ENCODE peak calls at places on chromosomes 1 and 21, in ten cellular contexts. One of them, this sample, is unnamed.

GRCh38 chr1:157306896-157307295 is 168.7 kb upstream of the ETV3 start:
- DNase-seq in A549: no peak
- DNase-seq in fibroblast of lung: no peak
- DNase-seq in pancreas: no peak
- DNase-seq in ascending aorta: no peak
- DNase-seq in esophagus muscularis mucosa: no peak
- DNase-seq in bronchial epithelial cell: no peak
- DNase-seq in stomach: no peak
- DNase-seq in lower leg skin: no peak
- DNase-seq in IMR-90: no peak
- DNase-seq in this sample: no peak

GRCh38 chr1:23449918-23450317 is 25.4 kb upstream of the TCEA3 start:
- DNase-seq in A549: no peak
- DNase-seq in esophagus muscularis mucosa: no peak
- DNase-seq in lower leg skin: peak; percentile 96
- DNase-seq in fibroblast of lung: peak; percentile 15
- DNase-seq in bronchial epithelial cell: no peak
- DNase-seq in stomach: peak; percentile 65
- DNase-seq in pancreas: no peak
- DNase-seq in IMR-90: no peak
- DNase-seq in ascending aorta: no peak
- DNase-seq in this sample: no peak

GRCh38 chr1:114750780-114751179 is 7.0 kb downstream of the CSDE1 start:
- DNase-seq in lower leg skin: no peak
- DNase-seq in A549: no peak
- DNase-seq in bronchial epithelial cell: peak; percentile 41
- DNase-seq in IMR-90: no peak
- DNase-seq in fibroblast of lung: no peak
- DNase-seq in esophagus muscularis mucosa: no peak
- DNase-seq in pancreas: no peak
- DNase-seq in stomach: no peak
- DNase-seq in ascending aorta: no peak
- DNase-seq in this sample: no peak

GRCh38 chr21:42705746-42706374 is 52.4 kb downstream of the PDE9A start:
- DNase-seq in pancreas: no peak
- DNase-seq in esophagus muscularis mucosa: no peak
- DNase-seq in IMR-90: no peak
- DNase-seq in stomach: no peak
- DNase-seq in lower leg skin: peak; percentile 72
- DNase-seq in bronchial epithelial cell: no peak
- DNase-seq in ascending aorta: no peak
- DNase-seq in A549: no peak
- DNase-seq in fibroblast of lung: no peak
- DNase-seq in this sample: no peak

GRCh38 chr1:109214695-109215623 is 1.2 kb downstream of the SARS1 start:
- DNase-seq in A549: peak; percentile 72
- DNase-seq in fibroblast of lung: peak; percentile 96
- DNase-seq in stomach: peak; percentile 40
- DNase-seq in ascending aorta: no peak
- DNase-seq in pancreas: peak; percentile 39
- DNase-seq in IMR-90: peak; percentile 95
- DNase-seq in bronchial epithelial cell: peak; percentile 76
- DNase-seq in esophagus muscularis mucosa: no peak
- DNase-seq in lower leg skin: no peak
- DNase-seq in this sample: peak; percentile 88

GRCh38 chr1:204359131-204359473 is 627 bp downstream of the PLEKHA6 start:
- DNase-seq in pancreas: no peak
- DNase-seq in stomach: no peak
- DNase-seq in lower leg skin: no peak
- DNase-seq in IMR-90: no peak
- DNase-seq in A549: no peak
- DNase-seq in bronchial epithelial cell: no peak
- DNase-seq in fibroblast of lung: no peak
- DNase-seq in ascending aorta: no peak
- DNase-seq in esophagus muscularis mucosa: no peak
- DNase-seq in this sample: no peak

GRCh38 chr1:5936621-5937372 is 55.4 kb downstream of the NPHP4 start:
- DNase-seq in IMR-90: no peak
- DNase-seq in fibroblast of lung: no peak
- DNase-seq in A549: no peak
- DNase-seq in bronchial epithelial cell: no peak
- DNase-seq in ascending aorta: no peak
- DNase-seq in stomach: no peak
- DNase-seq in lower leg skin: peak; percentile 78
- DNase-seq in pancreas: no peak
- DNase-seq in esophagus muscularis mucosa: no peak
- DNase-seq in this sample: no peak

GRCh38 chr1:102550729-102551384 is 554.1 kb upstream of the OLFM3 start:
- DNase-seq in bronchial epithelial cell: peak; percentile 3
- DNase-seq in IMR-90: peak; percentile 9
- DNase-seq in ascending aorta: no peak
- DNase-seq in esophagus muscularis mucosa: no peak
- DNase-seq in stomach: no peak
- DNase-seq in lower leg skin: no peak
- DNase-seq in A549: peak; percentile 22
- DNase-seq in pancreas: no peak
- DNase-seq in fibroblast of lung: no peak
- DNase-seq in this sample: peak; percentile 45

GRCh38 chr1:88462481-88463261 is 221.4 kb upstream of the PKN2 start:
- DNase-seq in lower leg skin: no peak
- DNase-seq in pancreas: no peak
- DNase-seq in fibroblast of lung: peak; percentile 46
- DNase-seq in ascending aorta: no peak
- DNase-seq in esophagus muscularis mucosa: no peak
- DNase-seq in A549: peak; percentile 10
- DNase-seq in IMR-90: peak; percentile 17
- DNase-seq in bronchial epithelial cell: peak; percentile 6
- DNase-seq in stomach: no peak
- DNase-seq in this sample: peak; percentile 22

GRCh38 chr1:106944721-106945120 is 111.8 kb upstream of the PRMT6 start:
- DNase-seq in fibroblast of lung: peak; percentile 34
- DNase-seq in IMR-90: peak; percentile 41
- DNase-seq in pancreas: no peak
- DNase-seq in bronchial epithelial cell: peak; percentile 81
- DNase-seq in ascending aorta: no peak
- DNase-seq in stomach: no peak
- DNase-seq in A549: no peak
- DNase-seq in esophagus muscularis mucosa: no peak
- DNase-seq in lower leg skin: no peak
- DNase-seq in this sample: no peak

DNA sequence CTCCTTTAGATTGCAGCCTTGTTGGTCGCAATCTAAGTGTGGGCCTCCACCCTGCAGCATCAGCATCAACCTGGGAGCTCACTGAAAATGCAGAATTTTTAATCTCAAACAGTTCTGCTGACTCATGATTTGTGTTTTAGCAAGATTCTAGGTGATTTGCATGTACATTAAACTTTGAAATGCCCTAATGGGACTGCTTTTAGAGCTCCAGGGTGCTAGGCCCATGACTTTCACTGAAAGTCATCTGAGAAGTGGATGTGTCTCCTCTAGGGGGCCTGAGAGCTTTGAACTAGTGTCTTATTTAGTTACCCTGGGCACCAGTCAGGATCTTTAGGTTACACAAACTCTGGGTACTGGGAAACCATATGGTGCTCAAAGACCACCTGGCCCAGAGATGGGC is 9.0 kb downstream of the TRIM67 start:
- DNase-seq in esophagus muscularis mucosa: no peak
- DNase-seq in ascending aorta: no peak
- DNase-seq in lower leg skin: no peak
- DNase-seq in pancreas: no peak
- DNase-seq in IMR-90: no peak
- DNase-seq in bronchial epithelial cell: no peak
- DNase-seq in A549: peak; percentile 33
- DNase-seq in fibroblast of lung: no peak
- DNase-seq in stomach: no peak
- DNase-seq in this sample: no peak
- TF ChIP-seq CTCF in esophagus muscularis mucosa: no peak
- TF ChIP-seq CTCF in ascending aorta: no peak
- TF ChIP-seq CTCF in lower leg skin: no peak
- TF ChIP-seq CTCF in pancreas: no peak
- TF ChIP-seq CTCF in IMR-90: no peak
- TF ChIP-seq CTCF in bronchial epithelial cell: no peak
- TF ChIP-seq CTCF in A549: peak; percentile 18
- TF ChIP-seq CTCF in fibroblast of lung: no peak
- TF ChIP-seq CTCF in stomach: no peak
- TF ChIP-seq CTCF in this sample: peak; percentile 10

GRCh38 chr1:206660136-206660535 is 24.6 kb upstream of the MAPKAPK2 start:
- DNase-seq in bronchial epithelial cell: no peak
- DNase-seq in esophagus muscularis mucosa: no peak
- DNase-seq in IMR-90: no peak
- DNase-seq in lower leg skin: no peak
- DNase-seq in fibroblast of lung: no peak
- DNase-seq in A549: no peak
- DNase-seq in ascending aorta: no peak
- DNase-seq in pancreas: no peak
- DNase-seq in stomach: no peak
- DNase-seq in this sample: no peak

GRCh38 chr1:206656936-206657335 is 21.6 kb downstream of the DYRK3 start:
- DNase-seq in IMR-90: no peak
- DNase-seq in esophagus muscularis mucosa: no peak
- DNase-seq in lower leg skin: no peak
- DNase-seq in bronchial epithelial cell: no peak
- DNase-seq in A549: no peak
- DNase-seq in ascending aorta: no peak
- DNase-seq in stomach: no peak
- DNase-seq in pancreas: no peak
- DNase-seq in fibroblast of lung: no peak
- DNase-seq in this sample: no peak

GRCh38 chr1:206661161-206661820 is 23.4 kb upstream of the MAPKAPK2 start:
- DNase-seq in IMR-90: no peak
- DNase-seq in fibroblast of lung: no peak
- DNase-seq in stomach: no peak
- DNase-seq in ascending aorta: no peak
- DNase-seq in esophagus muscularis mucosa: no peak
- DNase-seq in lower leg skin: no peak
- DNase-seq in bronchial epithelial cell: no peak
- DNase-seq in pancreas: no peak
- DNase-seq in A549: no peak
- DNase-seq in this sample: no peak

GRCh38 chr1:206658981-206659273 is 23.6 kb downstream of the DYRK3 start:
- DNase-seq in IMR-90: no peak
- DNase-seq in lower leg skin: no peak
- DNase-seq in pancreas: no peak
- DNase-seq in esophagus muscularis mucosa: no peak
- DNase-seq in stomach: no peak
- DNase-seq in A549: no peak
- DNase-seq in ascending aorta: no peak
- DNase-seq in fibroblast of lung: no peak
- DNase-seq in bronchial epithelial cell: no peak
- DNase-seq in this sample: no peak

GRCh38 chr1:206658264-206658980 is 23.1 kb downstream of the DYRK3 start:
- DNase-seq in A549: peak; percentile 17
- DNase-seq in esophagus muscularis mucosa: no peak
- DNase-seq in ascending aorta: peak; percentile 70
- DNase-seq in IMR-90: no peak
- DNase-seq in pancreas: no peak
- DNase-seq in stomach: peak; percentile 44
- DNase-seq in lower leg skin: no peak
- DNase-seq in fibroblast of lung: no peak
- DNase-seq in bronchial epithelial cell: no peak
- DNase-seq in this sample: no peak
- H3K4me3 ChIP-seq in A549: no peak overlapping the region
- H3K4me3 ChIP-seq in esophagus muscularis mucosa: no peak overlapping the region
- H3K4me3 ChIP-seq in ascending aorta: no peak overlapping the region
- H3K4me3 ChIP-seq in IMR-90: no peak overlapping the region
- H3K4me3 ChIP-seq in pancreas: no peak overlapping the region
- H3K4me3 ChIP-seq in stomach: no peak overlapping the region
- H3K4me3 ChIP-seq in lower leg skin: no peak overlapping the region
- H3K4me3 ChIP-seq in fibroblast of lung: no peak overlapping the region
- H3K4me3 ChIP-seq in bronchial epithelial cell: no peak overlapping the region
- H3K4me3 ChIP-seq in this sample: no peak overlapping the region

GRCh38 chr1:100544791-100545190 is 6.9 kb downstream of the GPR88 start:
- DNase-seq in pancreas: no peak
- DNase-seq in lower leg skin: no peak
- DNase-seq in esophagus muscularis mucosa: no peak
- DNase-seq in ascending aorta: no peak
- DNase-seq in bronchial epithelial cell: no peak
- DNase-seq in IMR-90: no peak
- DNase-seq in A549: no peak
- DNase-seq in stomach: no peak
- DNase-seq in fibroblast of lung: no peak
- DNase-seq in this sample: no peak

GRCh38 chr1:100539836-100540536 is 2.0 kb downstream of the GPR88 start:
- DNase-seq in stomach: no peak
- DNase-seq in pancreas: no peak
- DNase-seq in esophagus muscularis mucosa: no peak
- DNase-seq in lower leg skin: no peak
- DNase-seq in A549: peak; percentile 9
- DNase-seq in ascending aorta: no peak
- DNase-seq in bronchial epithelial cell: no peak
- DNase-seq in fibroblast of lung: peak; percentile 19
- DNase-seq in IMR-90: peak; percentile 24
- DNase-seq in this sample: peak; percentile 31

GRCh38 chr1:100545855-100546254 is 7.9 kb downstream of the GPR88 start:
- DNase-seq in fibroblast of lung: no peak
- DNase-seq in bronchial epithelial cell: no peak
- DNase-seq in A549: no peak
- DNase-seq in ascending aorta: no peak
- DNase-seq in esophagus muscularis mucosa: no peak
- DNase-seq in stomach: no peak
- DNase-seq in pancreas: no peak
- DNase-seq in IMR-90: no peak
- DNase-seq in lower leg skin: no peak
- DNase-seq in this sample: no peak

GRCh38 chr1:100542264-100542663 is 4.3 kb downstream of the GPR88 start:
- DNase-seq in stomach: no peak
- DNase-seq in A549: no peak
- DNase-seq in ascending aorta: no peak
- DNase-seq in lower leg skin: no peak
- DNase-seq in esophagus muscularis mucosa: no peak
- DNase-seq in IMR-90: no peak
- DNase-seq in pancreas: no peak
- DNase-seq in fibroblast of lung: no peak
- DNase-seq in bronchial epithelial cell: no peak
- DNase-seq in this sample: no peak

DNA sequence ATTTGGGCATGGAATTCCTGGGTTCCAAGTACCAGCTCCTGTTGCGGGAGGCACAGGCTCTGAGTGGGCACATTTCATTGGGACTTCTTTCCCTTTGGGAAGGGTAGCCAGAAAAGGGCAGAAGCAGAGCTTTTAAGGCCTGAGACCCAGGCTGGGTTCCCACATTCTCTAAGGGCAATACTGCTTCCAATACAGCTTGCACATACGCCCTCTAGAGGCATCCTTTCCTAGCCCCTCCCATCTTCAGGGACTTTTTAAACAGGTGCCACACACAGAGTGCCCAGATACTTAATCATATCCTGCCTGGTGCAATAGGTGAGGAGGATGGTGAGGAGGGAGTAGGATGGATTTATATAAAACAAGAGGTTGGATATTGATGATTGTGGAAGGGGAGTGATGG is 5.7 kb downstream of the GPR88 start:
- DNase-seq in fibroblast of lung: no peak
- DNase-seq in lower leg skin: no peak
- DNase-seq in pancreas: no peak
- DNase-seq in A549: peak; percentile 21
- DNase-seq in ascending aorta: no peak
- DNase-seq in IMR-90: no peak
- DNase-seq in stomach: no peak
- DNase-seq in esophagus muscularis mucosa: no peak
- DNase-seq in bronchial epithelial cell: peak; percentile 65
- DNase-seq in this sample: no peak
- TF ChIP-seq CTCF in fibroblast of lung: no peak
- TF ChIP-seq CTCF in lower leg skin: no peak
- TF ChIP-seq CTCF in pancreas: no peak
- TF ChIP-seq CTCF in A549: peak; percentile 13
- TF ChIP-seq CTCF in ascending aorta: no peak
- TF ChIP-seq CTCF in IMR-90: peak; percentile 7
- TF ChIP-seq CTCF in stomach: no peak
- TF ChIP-seq CTCF in esophagus muscularis mucosa: no peak
- TF ChIP-seq CTCF in bronchial epithelial cell: peak; percentile 50
- TF ChIP-seq CTCF in this sample: peak; percentile 28

GRCh38 chr21:34744801-34745200 is 76.0 kb downstream of the CLIC6 start:
- DNase-seq in bronchial epithelial cell: no peak
- DNase-seq in A549: no peak
- DNase-seq in pancreas: peak; percentile 40
- DNase-seq in IMR-90: no peak
- DNase-seq in esophagus muscularis mucosa: no peak
- DNase-seq in stomach: no peak
- DNase-seq in lower leg skin: peak; percentile 62
- DNase-seq in fibroblast of lung: no peak
- DNase-seq in ascending aorta: no peak
- DNase-seq in this sample: no peak
- H3K4me3 ChIP-seq in bronchial epithelial cell: no peak overlapping the region
- H3K4me3 ChIP-seq in A549: no peak overlapping the region
- H3K4me3 ChIP-seq in pancreas: no peak overlapping the region
- H3K4me3 ChIP-seq in IMR-90: no peak overlapping the region
- H3K4me3 ChIP-seq in esophagus muscularis mucosa: no peak overlapping the region
- H3K4me3 ChIP-seq in stomach: no peak overlapping the region
- H3K4me3 ChIP-seq in lower leg skin: no peak overlapping the region
- H3K4me3 ChIP-seq in fibroblast of lung: no peak overlapping the region
- H3K4me3 ChIP-seq in ascending aorta: no peak overlapping the region
- H3K4me3 ChIP-seq in this sample: no peak overlapping the region

This sample was measured in fibroblast of pulmonary artery.